ENCODE peak calls at places on chromosomes 6 and 20, in four cellular contexts. Q is GM23248, H is SK-N-SH, M is OCI-LY7. T is an unnamed sample.

GRCh38 chr20:49729780-49730179 is 16.1 kb upstream of the B4GALT5 start:
- DNase-seq in H (no peak), M (no peak), Q (peak; percentile 77), T (no peak)

GRCh38 chr6:48986105-48986504 is 476.9 kb downstream of the MMUT start:
- DNase-seq in Q (no peak), H (no peak), M (no peak), T (no peak)

GRCh38 chr6:17156112-17156921 is 54.5 kb downstream of the STMND1 start:
- DNase-seq in M (peak; percentile 67), Q (peak; percentile 78), H (peak; percentile 63), T (peak; percentile 88)

GRCh38 chr6:139161817-139162284 is 27.0 kb downstream of the HECA start:
- DNase-seq in Q (peak; percentile 25), H (no peak), M (peak; percentile 71), T (no peak)

GRCh38 chr6:9563996-9564395 is 850.9 kb downstream of the TFAP2A start:
- DNase-seq in M (no peak), Q (peak; percentile 29), H (no peak), T (no peak)

GRCh38 chr6:40973304-40973703 is 65.7 kb downstream of the UNC5CL start:
- DNase-seq in Q (no peak), H (no peak), M (no peak), T (no peak)

GRCh38 chr6:139452176-139452876 is 77.9 kb upstream of the CITED2 start:
- DNase-seq in Q (peak; percentile 26), M (no peak), H (no peak), T (no peak)

GRCh38 chr20:24492698-24493097 is 23.3 kb downstream of the SYNDIG1 start:
- DNase-seq in Q (no peak), H (no peak), M (no peak), T (no peak)

GRCh38 chr6:158207452-158207788 is 39.3 kb downstream of the GTF2H5 start:
- DNase-seq in H (no peak), M (no peak), Q (peak; percentile 12), T (peak; percentile 19)

DNA sequence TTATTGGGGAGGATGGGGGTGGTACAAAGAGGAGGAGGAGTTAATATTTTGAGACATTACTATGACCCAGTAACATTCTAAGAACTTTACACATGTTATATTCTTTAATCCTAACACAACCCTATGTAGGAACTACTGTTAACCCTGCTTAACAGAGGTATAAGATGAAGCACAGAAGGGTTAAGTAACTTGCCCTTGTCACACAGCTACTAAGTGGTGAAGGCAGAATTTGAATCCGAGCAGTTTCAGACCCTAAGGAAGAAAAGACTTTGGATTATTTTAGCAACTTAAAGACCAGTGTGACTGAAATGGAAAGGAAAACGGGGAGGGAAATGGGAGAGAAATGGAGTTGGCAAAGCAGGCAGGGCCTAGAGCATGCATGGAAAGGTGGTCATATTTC is 50.4 kb upstream of the TNFAIP3 start:
- DNase-seq in H (no peak), M (no peak), Q (no peak), T (no peak)
- TF ChIP-seq EZH2phosphoT487 in H (no peak), M (no peak), Q (no peak), T (no peak)

GRCh38 chr6:163427498-163428254 is 13.2 kb downstream of the QKI start:
- DNase-seq in M (peak; percentile 31), Q (peak; percentile 80), H (no peak), T (peak; percentile 53)

GRCh38 chr6:163432300-163432699 is 17.8 kb downstream of the QKI start:
- DNase-seq in H (no peak), M (no peak), Q (no peak), T (no peak)

GRCh38 chr6:163435013-163435412 is 20.5 kb downstream of the QKI start:
- DNase-seq in H (no peak), M (no peak), Q (no peak), T (no peak)

GRCh38 chr6:163428373-163428772 is 13.9 kb downstream of the QKI start:
- DNase-seq in H (no peak), Q (no peak), M (no peak), T (no peak)

GRCh38 chr6:163429858-163430448 is 15.4 kb downstream of the QKI start:
- DNase-seq in Q (no peak), H (no peak), M (no peak), T (no peak)
- H4K20me1 ChIP-seq in Q (peaks cover 36% of the 10 kb centered on the region), H (peaks cover 93% of the 10 kb centered on the region), M (peaks cover 20% of the 10 kb centered on the region), T (peaks cover 90% of the 10 kb centered on the region)

DNA sequence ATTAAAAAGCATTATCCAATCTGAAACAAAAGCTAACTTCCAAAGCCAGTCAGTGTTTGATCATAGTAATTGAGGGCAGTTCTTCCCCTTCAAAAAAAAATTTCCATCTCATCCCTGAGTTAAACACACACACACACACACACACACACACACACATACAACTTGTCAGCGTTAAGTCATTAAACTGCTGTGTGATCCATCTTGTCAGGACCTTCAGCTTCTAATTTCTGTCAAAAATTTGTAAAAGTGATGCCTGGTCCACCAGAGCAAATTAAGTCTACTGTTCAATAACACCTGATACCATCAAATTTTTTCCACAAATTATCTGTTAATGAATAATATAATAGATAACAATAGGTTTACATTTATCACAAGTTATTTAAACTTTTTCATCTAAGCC is 198.7 kb downstream of the GPX5 start:
- DNase-seq in Q (no peak), H (no peak), M (no peak), T (no peak)
- H3K27ac ChIP-seq in Q (no peak overlapping the region), H (no peak overlapping the region), M (no peak overlapping the region), T (no peak overlapping the region)

GRCh38 chr6:113859349-113860164 is 2.4 kb downstream of the MARCKS start:
- DNase-seq in M (no peak), Q (peak; percentile 78), H (peak; percentile 70), T (peak; percentile 64)
- TF ChIP-seq EZH2phosphoT487 in M (no peak), Q (no peak), H (no peak), T (no peak)

GRCh38 chr20:51790256-51790655 is 12.1 kb downstream of the SALL4 start:
- DNase-seq in M (no peak), Q (no peak), H (no peak), T (no peak)
- H4K20me1 ChIP-seq in M (no peaks in the 10 kb centered on the region), Q (no peaks in the 10 kb centered on the region), H (no peaks in the 10 kb centered on the region), T (peaks cover 14% of the 10 kb centered on the region)

DNA sequence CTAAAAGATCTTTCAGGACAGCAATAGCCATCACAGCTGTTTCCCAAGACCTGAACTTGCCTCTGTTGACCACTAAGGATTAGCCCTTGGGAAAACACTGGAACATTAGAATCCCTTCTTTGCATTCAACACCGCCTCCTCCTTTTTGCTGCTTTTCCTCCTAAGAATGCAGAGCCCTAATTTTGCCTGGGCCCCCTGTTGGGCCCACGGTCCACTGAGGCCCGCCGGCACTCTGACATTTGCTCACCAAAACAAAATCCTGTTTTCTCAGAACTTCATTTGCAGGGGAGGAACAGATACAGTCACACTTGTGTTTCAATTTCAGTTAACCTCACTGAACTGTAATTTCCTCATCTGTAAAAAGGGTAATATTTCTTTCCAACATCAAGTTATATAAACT is 116.0 kb upstream of the JARID2 start:
- DNase-seq in H (no peak), Q (no peak), M (no peak), T (no peak)
- H3K27ac ChIP-seq in H (no peak overlapping the region), Q (no peak overlapping the region), M (no peak overlapping the region), T (no peak overlapping the region)